ENCODE peak calls at places on chromosome 22, in four cellular contexts. L is AG09309, H is esophagus squamous epithelium, E is Calu3. F is an unnamed sample.

GRCh38 chr22:31935961-31936635 is 8.2 kb upstream of the YWHAH start:
- DNase-seq in L (no peak), H (no peak), E (no peak), F (no peak)

GRCh38 chr22:45923212-45923611 is 53.8 kb downstream of the WNT7B start:
- DNase-seq in L (no peak), H (no peak), E (no peak), F (no peak)

GRCh38 chr22:28296452-28296851 is 377.4 kb upstream of the PITPNB start:
- DNase-seq in L (no peak), H (no peak), E (no peak), F (no peak)

GRCh38 chr22:38572065-38572464 is 2.1 kb upstream of the DMC1 start:
- DNase-seq in L (no peak), H (no peak), E (peak), F (peak)

GRCh38 chr22:35330258-35330861 is 30.7 kb downstream of the TOM1 start:
- DNase-seq in L (no peak), H (no peak), E (no peak), F (peak)

GRCh38 chr22:46791201-46791731 is 28.8 kb downstream of the TBC1D22A start:
- DNase-seq in L (no peak), H (no peak), E (no peak), F (peak)

GRCh38 chr22:33659423-33659822 is 260.9 kb downstream of the LARGE1 start:
- DNase-seq in L (peak), H (no peak), E (no peak), F (no peak)

GRCh38 chr22:27934069-27934468 is 15.0 kb upstream of the PITPNB start:
- DNase-seq in L (no peak), H (no peak), E (no peak), F (no peak)

GRCh38 chr22:36332623-36333331 is 55.0 kb downstream of the MYH9 start:
- DNase-seq in L (no peak), H (no peak), E (peak), F (peak)

GRCh38 chr22:49930596-49931412 is 12.4 kb downstream of the CRELD2 start:
- DNase-seq in L (peak), H (no peak), E (peak), F (peak)

GRCh38 chr22:20175597-20175900 is 24.7 kb upstream of the CCDC188 start:
- DNase-seq in L (peak), H (no peak), E (no peak), F (no peak)

GRCh38 chr22:20173246-20173645 is 22.4 kb upstream of the CCDC188 start:
- DNase-seq in L (no peak), H (no peak), E (no peak), F (no peak)

GRCh38 chr22:20176421-20177060 is 25.7 kb upstream of the CCDC188 start:
- DNase-seq in L (no peak), H (no peak), E (no peak), F (no peak)

GRCh38 chr22:20173720-20174119 is 22.9 kb upstream of the CCDC188 start:
- DNase-seq in L (no peak), H (no peak), E (no peak), F (no peak)

DNA sequence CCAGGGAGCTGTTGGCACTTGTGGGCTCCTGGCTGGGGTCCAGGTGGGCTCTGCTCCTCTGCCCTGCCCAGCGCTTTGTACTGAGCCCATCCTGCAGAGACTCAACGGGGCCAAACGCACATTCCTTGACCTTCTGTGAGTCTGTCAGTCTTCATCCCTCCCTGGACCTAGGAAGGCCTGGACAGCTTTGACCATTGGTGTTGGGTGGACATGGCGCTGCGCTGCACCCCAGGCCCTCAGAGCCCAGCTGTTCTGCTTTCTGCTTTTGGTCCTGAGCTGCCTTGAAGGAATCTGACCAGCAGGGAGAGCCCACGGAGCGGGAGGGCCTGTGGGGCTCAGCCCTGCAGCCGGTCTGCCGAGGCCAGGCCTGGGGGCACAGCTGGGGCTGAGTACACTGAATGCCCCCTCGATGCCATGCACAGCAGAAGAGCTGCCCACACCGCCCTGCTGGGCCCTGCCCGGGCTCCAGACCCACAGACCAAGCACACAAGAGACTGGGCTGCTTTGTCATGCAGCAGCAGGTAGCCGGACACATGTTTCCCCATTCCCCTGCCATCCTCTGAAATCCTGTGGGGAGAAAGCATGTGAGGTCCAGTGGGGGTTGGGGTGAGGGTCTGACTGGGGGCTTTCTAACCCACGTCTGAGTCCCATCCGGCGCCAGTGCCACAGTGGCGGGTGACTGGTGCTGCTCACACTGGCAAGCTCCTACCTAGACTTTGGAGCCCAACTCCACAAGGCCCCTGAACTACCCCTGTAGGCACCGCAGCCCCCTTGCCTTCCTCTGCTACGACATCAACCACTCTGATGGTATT is 24.1 kb upstream of the CCDC188 start:
- DNase-seq in L (no peak), H (no peak), E (peak), F (no peak)
- TF ChIP-seq CTCF in L (peak), H (no peak), E (peak), F (peak)

DNA sequence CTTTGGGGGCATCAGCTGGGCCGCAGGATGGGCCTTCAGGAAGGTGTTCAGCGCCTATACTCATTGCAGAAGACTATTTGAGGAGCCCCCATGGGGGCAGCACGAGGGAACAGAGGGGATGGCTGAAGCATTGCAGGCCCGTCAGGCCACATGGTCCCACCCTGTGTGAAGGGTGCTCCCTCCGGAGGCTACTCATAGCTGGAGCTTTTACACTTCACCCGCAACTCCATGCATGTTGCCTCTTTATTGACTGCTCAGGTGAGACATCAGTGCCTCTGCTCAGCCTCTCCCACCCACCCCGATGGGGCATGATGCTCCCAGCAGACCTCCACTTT is 1500.9 kb downstream of the TBC1D22A start:
- DNase-seq in L (no peak), H (no peak), E (no peak), F (no peak)
- TF ChIP-seq CTCF in L (no peak), H (no peak), E (no peak), F (no peak)

GRCh38 chr22:30453731-30454510 is 17.9 kb downstream of the SEC14L3 start:
- DNase-seq in L (no peak), H (no peak), E (peak), F (no peak)
- TF ChIP-seq CTCF in L (no peak), H (no peak), E (no peak), F (no peak)

GRCh38 chr22:37472418-37473006 is 13.7 kb downstream of the MFNG start:
- DNase-seq in L (no peak), H (no peak), E (peak), F (no peak)
- TF ChIP-seq CTCF in L (peak), H (no peak), E (peak), F (peak)

DNA sequence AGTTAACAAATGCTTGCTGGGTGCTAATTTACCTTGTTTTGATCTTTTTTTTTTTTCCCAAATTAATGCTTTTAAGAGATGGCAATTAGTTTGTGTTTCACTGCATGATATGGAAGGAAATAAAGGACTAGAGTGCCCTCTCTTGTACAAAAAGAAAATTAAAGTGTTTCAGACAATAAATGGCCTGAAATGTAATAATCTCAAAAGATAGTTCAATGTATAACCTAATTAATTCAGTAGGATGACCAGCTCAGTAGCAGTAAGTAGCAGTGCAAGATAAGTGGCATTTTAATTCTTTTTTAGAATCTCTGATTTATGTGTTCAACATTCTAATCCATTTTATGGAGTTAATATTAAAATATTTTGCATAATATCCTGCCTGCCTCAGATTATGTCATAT is 39.9 kb upstream of the MYO18B start:
- DNase-seq in L (no peak), H (no peak), E (no peak), F (no peak)
- TF ChIP-seq CTCF in L (peak), H (no peak), E (no peak), F (peak)

F was measured in HFFc6.